ENCODE peak calls at places on chromosomes 3 and 15, in five cellular contexts. R, Y, E, Z and C are unnamed samples.

GRCh38 chr15:78761020-78761419 is 50.2 kb downstream of the ADAMTS7 start:
- DNase-seq in R (no peak), Y (no peak), Z (no peak), E (no peak), C (no peak)

GRCh38 chr3:120163816-120164215 is 69.6 kb upstream of the GSK3B start:
- DNase-seq in E (no peak), R (no peak), Y (no peak), Z (no peak), C (no peak)

GRCh38 chr3:160016972-160017371 is 28.3 kb downstream of the IL12A start:
- DNase-seq in E (no peak), R (no peak), Y (peak; percentile 25), Z (no peak), C (no peak)

GRCh38 chr15:49610166-49610918 is 10.3 kb downstream of the FAM227B start:
- DNase-seq in Z (no peak), Y (no peak), E (no peak), R (no peak), C (no peak)

GRCh38 chr3:142310439-142310838 is 85.1 kb upstream of the GK5 start:
- DNase-seq in Y (no peak), Z (no peak), E (no peak), R (no peak), C (no peak)

GRCh38 chr3:102165367-102165766 is 269.4 kb upstream of the ZPLD1 start:
- DNase-seq in R (no peak), E (no peak), Z (no peak), Y (peak; percentile 70), C (no peak)

GRCh38 chr3:181886676-181887075 is 175.0 kb downstream of the SOX2 start:
- DNase-seq in E (no peak), R (no peak), Z (no peak), Y (no peak), C (no peak)

GRCh38 chr3:46318207-46318606 is 35.7 kb upstream of the CCR2 start:
- DNase-seq in R (no peak), Z (no peak), E (no peak), Y (no peak), C (no peak)

GRCh38 chr15:99404454-99404853 is 153.2 kb downstream of the LRRC28 start:
- DNase-seq in Y (no peak), E (no peak), R (no peak), Z (no peak), C (no peak)

GRCh38 chr3:54515439-54516213 is 393.3 kb downstream of the CACNA2D3 start:
- DNase-seq in R (no peak), Y (no peak), Z (no peak), E (no peak), C (no peak)

GRCh38 chr3:45387171-45387570 is 1.2 kb upstream of the LARS2 start:
- DNase-seq in Y (peak; percentile 59), E (no peak), Z (no peak), R (no peak), C (no peak)

GRCh38 chr3:73868688-73869315 is 244.1 kb upstream of the PDZRN3 start:
- DNase-seq in R (no peak), Z (no peak), Y (peak; percentile 30), E (no peak), C (no peak)

GRCh38 chr3:188707396-188708288 is 464.1 kb upstream of the TPRG1 start:
- DNase-seq in Z (no peak), R (no peak), Y (no peak), E (no peak), C (no peak)

GRCh38 chr15:89364741-89365450 is 30.3 kb upstream of the POLG start:
- DNase-seq in Z (no peak), E (no peak), R (no peak), Y (no peak), C (no peak)